ENCODE peak calls at places on chromosomes 12 and 14, in seven cellular contexts. O is Calu3; E is activated CD4-positive, alpha-beta T cell treated with anti-CD3 and anti-CD28 coated beads, Interleukin-2, amount 50 U/mL, for 1 hour; H is GM20000; U is left ventricle myocardium inferior; W is brain microvascular endothelial cell; B is NCI-H345. P is an unnamed sample.

GRCh38 chr14:92560106-92560865 is 46.7 kb downstream of the RIN3 start:
- DNase-seq in O (no peak), E (peak), H (no peak), U (no peak), W (no peak), B (no peak), P (no peak)

GRCh38 chr12:51590347-51591019 is 550 bp upstream of the SCN8A start:
- DNase-seq in O (peak), E (peak), H (peak), U (peak), W (peak), B (peak), P (peak)

GRCh38 chr14:81269100-81269978 is 48.6 kb upstream of the GTF2A1 start:
- DNase-seq in O (peak), E (no peak), H (peak), U (no peak), W (peak), B (peak), P (peak)

GRCh38 chr12:108315486-108316105 is 23.5 kb downstream of the CMKLR1 start:
- DNase-seq in O (no peak), E (no peak), H (no peak), U (no peak), W (no peak), B (no peak), P (peak)

GRCh38 chr14:23286904-23287479 is 1.1 kb upstream of the HOMEZ start:
- DNase-seq in O (no peak), E (no peak), H (no peak), U (no peak), W (no peak), B (no peak), P (no peak)

GRCh38 chr12:131944601-131945251 is 5.0 kb upstream of the EP400 start:
- DNase-seq in O (no peak), E (no peak), H (no peak), U (no peak), W (no peak), B (no peak), P (peak)

GRCh38 chr12:109294286-109294796 is 14.7 kb downstream of the FOXN4 start:
- DNase-seq in O (no peak), E (no peak), H (no peak), U (no peak), W (no peak), B (no peak), P (no peak)

GRCh38 chr14:80570930-80571298 is 359.6 kb upstream of the DIO2 start:
- DNase-seq in O (no peak), E (no peak), H (no peak), U (no peak), W (no peak), B (no peak), P (no peak)

GRCh38 chr12:111149299-111149698 is 219.6 kb downstream of the PHETA1 start:
- DNase-seq in O (no peak), E (no peak), H (no peak), U (no peak), W (no peak), B (no peak), P (peak)

GRCh38 chr12:118841588-118841987 is 139.8 kb upstream of the SRRM4 start:
- DNase-seq in O (no peak), E (no peak), H (no peak), U (no peak), W (no peak), B (no peak), P (no peak)

P was measured in NB4.